ENCODE peak calls at places on chromosomes 12 and 14, in four cellular contexts. S is K562, P is H1, R is GM12878. X is an unnamed sample.

GRCh38 chr12:51855586-51856428 is 7.3 kb upstream of the FIGNL2 start:
- DNase-seq in R (no peak), S (no peak), P (peak), X (no peak)

GRCh38 chr12:92706594-92706993 is 3.8 kb downstream of the PLEKHG7 start:
- DNase-seq in P (no peak), R (no peak), S (no peak), X (no peak)

GRCh38 chr12:6938353-6939186 is 5.0 kb upstream of the RNU7-1 start:
- DNase-seq in P (no peak), R (no peak), S (no peak), X (peak)

GRCh38 chr12:65755596-65755978 is 68.7 kb upstream of the HMGA2 start:
- DNase-seq in S (no peak), R (no peak), P (no peak), X (no peak)

GRCh38 chr12:27336254-27336653 is 3.6 kb downstream of the BMAL2 start:
- DNase-seq in R (no peak), S (no peak), P (no peak), X (no peak)

GRCh38 chr14:74702293-74702692 is 10.6 kb downstream of the AREL1 start:
- DNase-seq in P (no peak), S (no peak), R (no peak), X (no peak)

GRCh38 chr12:91893476-91893875 is 252.2 kb downstream of the BTG1 start:
- DNase-seq in P (no peak), R (no peak), S (no peak), X (no peak)

GRCh38 chr12:53804429-53804828 is 52.6 kb upstream of the CISTR start:
- DNase-seq in R (no peak), P (no peak), S (no peak), X (no peak)

GRCh38 chr14:64997108-64997794 is 10.6 kb downstream of the FNTB start:
- DNase-seq in R (no peak), P (no peak), S (no peak), X (no peak)

GRCh38 chr12:120215357-120215735 is 14.4 kb upstream of the RPLP0 start:
- DNase-seq in P (no peak), S (no peak), R (no peak), X (no peak)

GRCh38 chr12:75766263-75767160 is 255.1 kb upstream of the KRR1 start:
- DNase-seq in R (no peak), S (no peak), P (no peak), X (no peak)

GRCh38 chr12:123532808-123533649 is 490 bp downstream of the RILPL1 start:
- DNase-seq in P (peak), S (peak), R (no peak), X (no peak)

GRCh38 chr12:96986883-96987523 is 79.9 kb downstream of the NEDD1 start:
- DNase-seq in P (no peak), R (no peak), S (peak), X (peak)

GRCh38 chr14:20059745-20060144 is at the start of gene OR4L1:
- DNase-seq in S (no peak), P (no peak), R (no peak), X (no peak)

GRCh38 chr14:58705066-58705465 is 67.3 kb downstream of the DACT1 start:
- DNase-seq in R (no peak), S (no peak), P (no peak), X (peak)

GRCh38 chr14:71320734-71321555 is 413.7 kb downstream of the PCNX1 start:
- DNase-seq in R (no peak), P (peak), S (peak), X (peak)

GRCh38 chr12:67366530-67367196 is 97.5 kb downstream of the CAND1 start:
- DNase-seq in S (no peak), P (no peak), R (no peak), X (no peak)

GRCh38 chr12:107131832-107132616 is 38.7 kb upstream of the CRY1 start:
- DNase-seq in P (peak), S (peak), R (no peak), X (peak)

GRCh38 chr12:122721057-122721545 is 4.5 kb upstream of the HCAR3 start:
- DNase-seq in P (no peak), S (no peak), R (peak), X (no peak)

GRCh38 chr12:116160196-116160595 is 117.3 kb downstream of the MED13L start:
- DNase-seq in R (no peak), P (no peak), S (no peak), X (no peak)

GRCh38 chr14:70726651-70727375 is 82.5 kb downstream of the MAP3K9 start:
- DNase-seq in P (no peak), S (no peak), R (no peak), X (no peak)

GRCh38 chr12:77218278-77218677 is 152.9 kb upstream of the E2F7 start:
- DNase-seq in P (no peak), S (no peak), R (no peak), X (no peak)

GRCh38 chr14:75440733-75441474 is 13.1 kb downstream of the JDP2 start:
- DNase-seq in S (no peak), P (no peak), R (no peak), X (no peak)

GRCh38 chr12:32477714-32478113 is 78.4 kb downstream of the FGD4 start:
- DNase-seq in S (no peak), R (no peak), P (no peak), X (peak)

GRCh38 chr12:121915841-121916321 is 2.5 kb upstream of the CFAP251 start:
- DNase-seq in S (no peak), P (no peak), R (no peak), X (no peak)

GRCh38 chr12:98416845-98417244 is 98.5 kb upstream of the TMPO start:
- DNase-seq in P (no peak), S (peak), R (no peak), X (peak)

GRCh38 chr12:122523846-122524718 is 2.7 kb downstream of the RSRC2 start:
- DNase-seq in R (no peak), S (no peak), P (no peak), X (no peak)

GRCh38 chr12:52209321-52209720 is 17.5 kb upstream of the KRT80 start:
- DNase-seq in S (no peak), P (no peak), R (no peak), X (no peak)

GRCh38 chr12:88600272-88600671 is 20.0 kb upstream of the KITLG start:
- DNase-seq in P (no peak), R (no peak), S (no peak), X (no peak)

GRCh38 chr12:50662121-50662480 is 101.8 kb upstream of the ATF1 start:
- DNase-seq in S (no peak), P (no peak), R (no peak), X (no peak)

GRCh38 chr14:73823339-73823885 is 28.2 kb upstream of the PTGR2 start:
- DNase-seq in R (no peak), P (no peak), S (no peak), X (no peak)

GRCh38 chr14:75969891-75970290 is 11.9 kb downstream of the TGFB3 start:
- DNase-seq in S (no peak), P (no peak), R (no peak), X (no peak)

GRCh38 chr12:109829667-109830066 is 3.5 kb downstream of the TRPV4 start:
- DNase-seq in R (no peak), P (no peak), S (no peak), X (no peak)

GRCh38 chr14:38108681-38109080 is 99.0 kb upstream of the SSTR1 start:
- DNase-seq in R (no peak), P (no peak), S (no peak), X (no peak)

GRCh38 chr12:75738486-75738885 is 227.1 kb upstream of the KRR1 start:
- DNase-seq in R (peak), S (no peak), P (no peak), X (no peak)

GRCh38 chr12:202081-202731 is 11.8 kb downstream of the SLC6A12 start:
- DNase-seq in R (no peak), P (peak), S (no peak), X (no peak)

GRCh38 chr12:205026-205425 is 8.9 kb downstream of the SLC6A12 start:
- DNase-seq in R (no peak), S (no peak), P (no peak), X (no peak)

GRCh38 chr12:204261-204678 is 9.7 kb downstream of the SLC6A12 start:
- DNase-seq in R (no peak), P (no peak), S (no peak), X (no peak)

GRCh38 chr12:203074-203461 is 10.9 kb downstream of the SLC6A12 start:
- DNase-seq in S (no peak), P (no peak), R (no peak), X (no peak)

GRCh38 chr12:203462-204260 is 10.3 kb downstream of the SLC6A12 start:
- DNase-seq in R (no peak), P (peak), S (peak), X (peak)
- TF ChIP-seq NRF1 in R (no peak), P (no peak), S (no peak), X (no peak)

GRCh38 chr12:22334696-22335290 is at the start of gene ST8SIA1:
- DNase-seq in P (peak), S (no peak), R (no peak), X (peak)

GRCh38 chr12:22332191-22332590 is 2.3 kb downstream of the ST8SIA1 start:
- DNase-seq in P (no peak), S (no peak), R (no peak), X (no peak)

GRCh38 chr12:22333186-22333745 is 1.2 kb downstream of the ST8SIA1 start:
- DNase-seq in S (no peak), R (no peak), P (no peak), X (no peak)

GRCh38 chr12:22339691-22340090 is 5.2 kb upstream of the ST8SIA1 start:
- DNase-seq in P (no peak), R (no peak), S (no peak), X (no peak)

DNA sequence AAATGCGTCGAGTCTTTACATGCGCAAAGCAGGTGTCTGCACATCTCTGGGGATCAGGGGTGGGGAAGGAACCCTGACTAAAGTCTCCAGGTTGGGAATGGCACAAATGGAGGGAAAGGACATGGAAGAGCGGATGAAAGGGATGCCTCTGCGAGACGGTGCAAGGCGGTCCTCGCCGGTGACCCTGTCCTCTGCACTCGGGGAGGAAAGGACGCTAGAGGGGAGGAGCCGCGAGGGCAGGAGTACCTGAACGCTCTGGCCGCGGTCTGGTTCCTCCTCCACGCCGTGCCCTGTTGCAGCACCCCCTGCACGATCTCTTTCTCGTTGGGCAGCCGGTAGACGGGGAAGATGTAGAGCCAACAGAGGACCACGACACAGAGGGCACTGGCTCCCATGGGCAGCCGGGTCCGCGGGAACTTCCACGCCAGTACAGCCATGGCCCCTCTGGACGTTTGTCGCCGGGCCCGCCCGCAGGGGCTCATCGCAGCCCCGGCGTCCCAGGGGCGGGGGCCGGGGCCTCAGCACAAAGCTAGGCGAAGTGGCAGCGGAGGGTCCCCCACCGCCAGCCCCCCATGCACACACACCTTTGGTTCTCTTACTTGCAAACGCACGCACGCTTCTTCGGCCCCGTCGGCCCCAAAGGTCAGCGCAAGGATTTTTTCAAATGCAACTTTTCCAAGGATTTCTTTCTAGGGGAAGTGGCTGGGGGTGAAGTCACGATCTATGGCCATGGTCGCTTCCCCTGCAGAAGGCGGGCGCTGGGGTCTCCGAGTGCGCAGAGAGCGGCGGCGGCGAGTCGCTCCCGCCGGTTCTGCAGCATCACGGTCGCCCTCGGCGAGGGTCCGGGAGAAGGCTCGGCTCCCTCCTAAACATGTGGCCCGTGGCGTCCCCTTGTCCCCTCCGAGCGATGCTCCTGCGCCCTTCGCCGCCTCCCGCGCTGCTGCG is 484 bp downstream of the ST8SIA1 start:
- DNase-seq in P (peak), S (no peak), R (no peak), X (peak)
- H2AFZ ChIP-seq in P (peak), S (no peak), R (no peak), X (no peak)

DNA sequence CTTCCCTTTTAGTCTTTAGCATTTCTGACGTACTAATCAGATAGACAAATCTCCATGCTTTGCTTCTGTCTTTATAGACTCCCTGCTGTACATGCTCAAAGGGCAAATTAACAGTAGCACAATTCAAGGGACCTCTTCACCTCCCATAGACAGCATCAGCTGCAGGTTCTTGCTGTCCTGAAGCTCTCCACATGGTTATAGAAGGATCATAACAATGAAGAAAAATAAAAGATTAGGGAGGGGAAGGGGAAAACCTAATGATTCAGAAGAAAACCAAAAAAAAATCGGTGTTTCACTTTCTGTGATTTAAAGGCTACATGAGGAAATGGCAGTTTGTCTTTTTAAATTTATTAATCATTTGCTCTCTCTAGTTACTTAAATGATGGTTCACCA is 155.5 kb downstream of the PTCSC3 start:
- DNase-seq in P (no peak), S (no peak), R (peak), X (no peak)
- H3K27ac ChIP-seq in P (no peak), S (no peak), R (no peak), X (no peak)

GRCh38 chr12:58148405-58148804 is 207.0 kb downstream of the ATP23 start:
- DNase-seq in R (no peak), S (no peak), P (no peak), X (peak)
- TF ChIP-seq NRF1 in R (no peak), S (no peak), P (no peak), X (no peak)

GRCh38 chr12:8831116-8831515 is 8.7 kb downstream of the A2ML1 start:
- DNase-seq in P (no peak), S (no peak), R (no peak), X (no peak)

GRCh38 chr12:8829128-8829524 is 6.7 kb downstream of the A2ML1 start:
- DNase-seq in R (no peak), P (no peak), S (no peak), X (no peak)

GRCh38 chr12:8828514-8829127 is 6.2 kb downstream of the A2ML1 start:
- DNase-seq in S (no peak), P (no peak), R (no peak), X (no peak)

GRCh38 chr12:8829621-8830020 is 7.2 kb downstream of the A2ML1 start:
- DNase-seq in S (no peak), P (no peak), R (no peak), X (no peak)

DNA sequence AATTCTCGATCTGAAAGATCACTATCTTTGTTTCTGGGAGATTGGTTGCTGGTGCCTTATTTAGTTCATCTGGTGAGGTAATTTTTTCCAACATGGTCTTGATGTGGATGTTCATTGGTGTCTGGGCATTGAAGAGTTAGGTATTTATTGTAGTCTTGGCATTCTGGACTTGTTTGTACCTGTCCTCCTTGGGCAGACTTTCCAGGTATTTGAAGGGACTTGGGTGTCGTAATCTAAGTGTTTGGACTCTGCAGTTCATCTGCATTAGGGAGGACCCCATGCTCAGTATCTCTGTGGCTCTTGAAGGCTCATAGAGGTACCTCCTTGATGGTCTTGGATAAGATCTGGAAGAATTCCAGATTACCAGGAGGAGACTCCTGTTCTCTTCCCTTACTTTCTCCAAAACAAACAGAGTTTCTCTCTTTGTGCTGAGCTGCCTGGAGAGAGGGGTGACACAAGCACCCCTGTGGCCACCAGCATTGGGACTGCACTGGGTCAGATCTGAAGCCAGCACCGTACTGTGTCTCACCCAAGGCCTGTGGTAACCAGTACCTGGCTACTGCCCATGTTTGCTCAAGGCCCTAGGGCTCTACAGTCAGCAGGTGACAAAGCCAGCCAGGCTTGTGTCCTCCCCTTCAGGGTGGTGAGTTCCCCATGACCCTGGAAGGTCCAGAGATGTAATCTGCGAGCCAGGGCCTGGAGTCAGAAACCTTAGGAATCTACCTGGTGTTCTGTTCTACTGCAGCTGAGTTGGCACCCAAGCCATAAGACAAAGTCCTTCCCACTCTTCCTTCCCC is 5.3 kb downstream of the A2ML1 start:
- DNase-seq in R (no peak), S (no peak), P (no peak), X (no peak)
- H2AFZ ChIP-seq in R (no peak), S (peak), P (no peak), X (no peak)

GRCh38 chr12:5487076-5487475 is 55.2 kb downstream of the NTF3 start:
- DNase-seq in P (no peak), R (no peak), S (no peak), X (no peak)
- H3K27ac ChIP-seq in P (no peak), R (no peak), S (no peak), X (no peak)

GRCh38 chr12:95316798-95317197 is 99.2 kb downstream of the VEZT start:
- DNase-seq in R (no peak), P (no peak), S (no peak), X (no peak)
- TF ChIP-seq NRF1 in R (no peak), P (no peak), S (no peak), X (no peak)

GRCh38 chr14:92655802-92656201 is 92.6 kb downstream of the LGMN start:
- DNase-seq in R (no peak), P (no peak), S (no peak), X (no peak)

GRCh38 chr14:92653162-92653651 is 95.2 kb downstream of the LGMN start:
- DNase-seq in P (no peak), S (no peak), R (no peak), X (no peak)

GRCh38 chr14:92654206-92654901 is 94.1 kb downstream of the LGMN start:
- DNase-seq in P (no peak), R (no peak), S (no peak), X (no peak)

GRCh38 chr14:92656306-92656705 is 92.1 kb downstream of the LGMN start:
- DNase-seq in S (no peak), R (no peak), P (no peak), X (no peak)

GRCh38 chr14:92655372-92655771 is 93.1 kb downstream of the LGMN start:
- DNase-seq in P (no peak), S (no peak), R (no peak), X (no peak)
- H2AFZ ChIP-seq in P (no peak), S (no peak), R (no peak), X (no peak)

DNA sequence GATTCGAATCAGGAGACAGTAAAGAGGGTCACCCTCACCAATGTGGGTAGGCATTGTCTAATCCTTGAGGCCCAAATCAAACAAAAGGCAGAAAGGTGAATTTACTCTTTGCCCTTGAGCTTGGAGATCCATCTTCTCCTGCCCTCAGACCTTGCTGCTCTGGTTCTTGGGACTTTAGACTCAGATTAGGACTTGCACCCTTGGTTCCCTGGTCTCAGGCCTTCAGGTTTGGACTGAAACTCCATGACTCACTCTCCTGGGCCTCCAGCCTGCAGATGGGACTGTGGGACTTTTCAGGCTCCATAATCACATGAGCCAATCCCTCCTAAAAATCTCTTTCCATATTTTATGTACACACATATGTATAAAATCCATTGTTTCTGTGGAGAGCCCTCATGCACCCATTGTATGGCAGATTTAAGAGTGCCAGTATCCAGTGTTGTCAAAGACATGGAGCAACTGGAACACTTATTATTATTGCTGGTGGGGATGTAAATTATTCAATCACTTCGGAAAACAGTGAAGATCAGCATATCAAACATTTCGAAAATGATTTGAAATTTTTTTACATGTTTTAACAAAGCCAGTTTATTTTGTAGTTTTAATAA is 48.7 kb downstream of the EID3 start:
- DNase-seq in S (no peak), P (peak), R (no peak), X (no peak)
- H3K27ac ChIP-seq in S (no peak), P (no peak), R (no peak), X (no peak)

X was measured in SK-N-SH.